ENCODE peak calls at places on chromosomes 13 and 19, in seven cellular contexts. B is stimulated activated CD4-positive, alpha-beta T cell treated with anti-CD3 and anti-CD28 coated beads, Interleukin-12 subunit alpha, Interleukin-12 subunit beta, amount 100 ng/mL, for 48 hours; Q is nucleus accumbens; H is CD4-positive, alpha-beta memory T cell; M is NCI-H1092; A is NCI-H460; E is hypothalamus. D is an unnamed sample.

GRCh38 chr13:63117710-63118109 is 1702.1 kb upstream of the PCDH20 start:
- DNase-seq in B (no peak), Q (no peak), H (no peak), M (no peak), A (no peak), E (no peak), D (no peak)

GRCh38 chr19:17503240-17503639 is 8.2 kb upstream of the PGLS start:
- DNase-seq in B (no peak), Q (no peak), H (no peak), M (no peak), A (no peak), E (no peak), D (no peak)

GRCh38 chr13:112956516-112957294 is 12.3 kb upstream of the MCF2L start:
- DNase-seq in B (no peak), Q (no peak), H (no peak), M (no peak), A (no peak), E (no peak), D (no peak)

GRCh38 chr19:57435062-57435978 is at the start of gene ZNF749:
- DNase-seq in B (peak; percentile 98), Q (peak; percentile 93), H (peak; percentile 96), M (peak; percentile 95), A (peak; percentile 96), E (peak; percentile 85), D (peak; percentile 97)

GRCh38 chr13:26707122-26708006 is 53.2 kb downstream of the GPR12 start:
- DNase-seq in B (peak; percentile 35), Q (no peak), H (peak; percentile 41), M (peak; percentile 63), A (peak; percentile 33), E (no peak), D (peak; percentile 17)

GRCh38 chr13:42973581-42973980 is 18.5 kb downstream of the EPSTI1 start:
- DNase-seq in B (no peak), Q (no peak), H (no peak), M (no peak), A (no peak), E (no peak), D (no peak)

GRCh38 chr19:15249560-15249874 is 17.3 kb upstream of the EPHX3 start:
- DNase-seq in B (no peak), Q (no peak), H (no peak), M (no peak), A (no peak), E (no peak), D (no peak)

GRCh38 chr13:73837147-73837546 is 297.1 kb downstream of the KLF12 start:
- DNase-seq in B (no peak), Q (no peak), H (no peak), M (no peak), A (no peak), E (no peak), D (no peak)

GRCh38 chr13:75749407-75749806 is 113.3 kb downstream of the LMO7 start:
- DNase-seq in B (no peak), Q (no peak), H (no peak), M (peak; percentile 4), A (no peak), E (no peak), D (no peak)

GRCh38 chr13:98267080-98267912 is 90.2 kb upstream of the RNF113B start:
- DNase-seq in B (no peak), Q (no peak), H (no peak), M (no peak), A (no peak), E (no peak), D (no peak)

GRCh38 chr13:32415019-32415418 is 12.9 kb downstream of the N4BP2L1 start:
- DNase-seq in B (peak; percentile 11), Q (no peak), H (no peak), M (no peak), A (no peak), E (no peak), D (no peak)

GRCh38 chr19:16141043-16141442 is 2.4 kb upstream of the HSH2D start:
- DNase-seq in B (no peak), Q (no peak), H (no peak), M (no peak), A (no peak), E (no peak), D (no peak)

GRCh38 chr19:8108560-8109445 is 40.6 kb downstream of the FBN3 start:
- DNase-seq in B (no peak), Q (no peak), H (no peak), M (no peak), A (no peak), E (no peak), D (no peak)

GRCh38 chr13:73842621-73843020 is 291.6 kb downstream of the KLF12 start:
- DNase-seq in B (no peak), Q (no peak), H (no peak), M (no peak), A (no peak), E (no peak), D (no peak)

GRCh38 chr13:21355304-21355703 is 103.8 kb downstream of the ZDHHC20 start:
- DNase-seq in B (no peak), Q (no peak), H (no peak), M (no peak), A (no peak), E (no peak), D (no peak)

GRCh38 chr19:13102666-13103584 is at the start of gene LYL1:
- DNase-seq in B (no peak), Q (no peak), H (no peak), M (no peak), A (no peak), E (no peak), D (no peak)

GRCh38 chr19:3369337-3370213 is 3.2 kb downstream of the NFIC start:
- DNase-seq in B (no peak), Q (peak; percentile 32), H (no peak), M (no peak), A (no peak), E (peak; percentile 15), D (no peak)

GRCh38 chr13:23288564-23288963 is 107.8 kb downstream of the SGCG start:
- DNase-seq in B (no peak), Q (no peak), H (no peak), M (no peak), A (no peak), E (no peak), D (no peak)

GRCh38 chr13:84985860-84986259 is 813.4 kb downstream of the SLITRK6 start:
- DNase-seq in B (no peak), Q (no peak), H (no peak), M (no peak), A (no peak), E (no peak), D (peak; percentile 2)

GRCh38 chr19:32692727-32693061 is 1.1 kb downstream of the NUDT19 start:
- DNase-seq in B (no peak), Q (no peak), H (no peak), M (no peak), A (no peak), E (no peak), D (no peak)

GRCh38 chr13:44508562-44509062 is 67.5 kb downstream of the TSC22D1 start:
- DNase-seq in B (no peak), Q (no peak), H (no peak), M (no peak), A (no peak), E (no peak), D (no peak)

GRCh38 chr13:77351326-77351725 is 24.4 kb upstream of the MYCBP2 start:
- DNase-seq in B (no peak), Q (no peak), H (no peak), M (no peak), A (no peak), E (no peak), D (no peak)

GRCh38 chr13:79392882-79393563 is 13.0 kb downstream of the RBM26 start:
- DNase-seq in B (no peak), Q (no peak), H (peak; percentile 41), M (no peak), A (no peak), E (no peak), D (peak; percentile 84)

GRCh38 chr13:29522044-29522685 is 73.3 kb downstream of the SLC7A1 start:
- DNase-seq in B (no peak), Q (no peak), H (no peak), M (no peak), A (no peak), E (no peak), D (no peak)

GRCh38 chr13:37617162-37617561 is 18.6 kb upstream of the POSTN start:
- DNase-seq in B (no peak), Q (no peak), H (no peak), M (no peak), A (peak; percentile 33), E (no peak), D (peak; percentile 61)

GRCh38 chr13:61362522-61362921 is 53.1 kb downstream of the PCDH20 start:
- DNase-seq in B (no peak), Q (no peak), H (no peak), M (no peak), A (no peak), E (no peak), D (no peak)

GRCh38 chr19:56751078-56751489 is 79.5 kb upstream of the ZNF835 start:
- DNase-seq in B (no peak), Q (peak; percentile 66), H (no peak), M (no peak), A (no peak), E (peak; percentile 36), D (no peak)

GRCh38 chr13:101942038-101942437 is 459.8 kb downstream of the FGF14 start:
- DNase-seq in B (no peak), Q (no peak), H (no peak), M (peak; percentile 74), A (peak; percentile 46), E (no peak), D (peak; percentile 7)

GRCh38 chr19:29326351-29326750 is 113.4 kb upstream of the UQCRFS1 start:
- DNase-seq in B (no peak), Q (no peak), H (no peak), M (no peak), A (no peak), E (no peak), D (no peak)

GRCh38 chr13:31538067-31539042 is 201.0 kb upstream of the RXFP2 start:
- DNase-seq in B (no peak), Q (no peak), H (no peak), M (no peak), A (peak; percentile 7), E (no peak), D (peak; percentile 18)

GRCh38 chr13:40388617-40389016 is 277.8 kb downstream of the FOXO1 start:
- DNase-seq in B (peak; percentile 66), Q (no peak), H (peak; percentile 83), M (no peak), A (no peak), E (no peak), D (no peak)

GRCh38 chr19:21850636-21851255 is 14.8 kb upstream of the ZNF43 start:
- DNase-seq in B (no peak), Q (no peak), H (no peak), M (no peak), A (no peak), E (no peak), D (no peak)

GRCh38 chr19:11190501-11190900 is 6.8 kb downstream of the KANK2 start:
- DNase-seq in B (no peak), Q (no peak), H (no peak), M (no peak), A (no peak), E (no peak), D (no peak)

GRCh38 chr19:52936151-52936957 is 13.1 kb upstream of the ZNF888 start:
- DNase-seq in B (no peak), Q (no peak), H (no peak), M (no peak), A (no peak), E (no peak), D (no peak)

GRCh38 chr13:30376426-30377311 is 45.6 kb upstream of the UBE2L5 start:
- DNase-seq in B (no peak), Q (no peak), H (peak; percentile 77), M (no peak), A (no peak), E (no peak), D (no peak)

GRCh38 chr19:35714601-35715354 is 3.0 kb upstream of the KMT2B start:
- DNase-seq in B (no peak), Q (no peak), H (no peak), M (no peak), A (no peak), E (no peak), D (no peak)

GRCh38 chr19:7874080-7874856 is at the start of gene PRR36:
- DNase-seq in B (no peak), Q (peak; percentile 16), H (no peak), M (peak; percentile 88), A (no peak), E (no peak), D (no peak)

GRCh38 chr19:2235396-2236284 is 489 bp downstream of the PLEKHJ1 start:
- DNase-seq in B (no peak), Q (no peak), H (no peak), M (peak; percentile 72), A (no peak), E (no peak), D (no peak)

D was measured in foreskin keratinocyte.